ENCODE peak calls at places on chromosomes 16 and 17, in nine cellular contexts. M is T-helper 1 cell; H is GM19239; K is activated naive CD4-positive, alpha-beta T cell; T is NCI-H524; X is EH; L is EL; A is astrocyte; Q is amygdala. W is an unnamed sample.
A peak's percentile ranks its signal among the peaks of the same experiment; 100 is the strongest.

GRCh38 chr16:31460582-31461002 is 1.3 kb downstream of the ARMC5 start:
- DNase-seq in M (no peak), H (no peak), K (no peak), T (peak; percentile 30), X (peak; percentile 76), L (peak; percentile 45), A (peak; percentile 37), Q (no peak), W (no peak)

GRCh38 chr16:3188925-3189825 is 1.2 kb downstream of the OR1F1 start:
- DNase-seq in M (no peak), H (no peak), K (peak; percentile 16), T (peak; percentile 80), X (peak; percentile 75), L (peak; percentile 81), A (peak; percentile 55), Q (no peak), W (no peak)

GRCh38 chr17:68489919-68490318 is 22.3 kb upstream of the PRKAR1A start:
- DNase-seq in M (no peak), H (no peak), K (no peak), T (no peak), X (no peak), L (no peak), A (no peak), Q (no peak), W (no peak)

GRCh38 chr16:81455006-81455405 is 10.4 kb downstream of the CMIP start:
- DNase-seq in M (no peak), H (no peak), K (no peak), T (no peak), X (no peak), L (no peak), A (no peak), Q (no peak), W (no peak)

GRCh38 chr17:19332371-19333131 is 30.0 kb downstream of the B9D1 start:
- DNase-seq in M (no peak), H (no peak), K (no peak), T (no peak), X (peak; percentile 24), L (no peak), A (no peak), Q (no peak), W (no peak)

GRCh38 chr16:14309001-14309886 is 238.1 kb downstream of the MRTFB start:
- DNase-seq in M (no peak), H (peak; percentile 55), K (peak; percentile 33), T (no peak), X (peak; percentile 69), L (peak; percentile 53), A (no peak), Q (no peak), W (peak; percentile 67)

GRCh38 chr17:5809580-5810188 is 225.4 kb upstream of the NLRP1 start:
- DNase-seq in M (no peak), H (no peak), K (no peak), T (no peak), X (no peak), L (no peak), A (no peak), Q (no peak), W (no peak)

GRCh38 chr17:57566724-57567123 is 178.4 kb downstream of the CCDC182 start:
- DNase-seq in M (no peak), H (no peak), K (no peak), T (no peak), X (no peak), L (no peak), A (no peak), Q (no peak), W (no peak)

GRCh38 chr16:75250809-75251279 is 580 bp downstream of the BCAR1 start:
- DNase-seq in M (no peak), H (peak; percentile 88), K (no peak), T (no peak), X (no peak), L (no peak), A (no peak), Q (no peak), W (no peak)

GRCh38 chr16:13403326-13403725 is 501.9 kb downstream of the SHISA9 start:
- DNase-seq in M (no peak), H (no peak), K (no peak), T (no peak), X (no peak), L (no peak), A (no peak), Q (no peak), W (no peak)

GRCh38 chr16:78894872-78895271 is 705.7 kb downstream of the MAF start:
- DNase-seq in M (no peak), H (no peak), K (no peak), T (no peak), X (no peak), L (no peak), A (no peak), Q (no peak), W (no peak)

GRCh38 chr16:22296225-22297113 is 740 bp upstream of the POLR3E start:
- DNase-seq in M (no peak), H (no peak), K (no peak), T (peak; percentile 80), X (no peak), L (no peak), A (no peak), Q (no peak), W (no peak)

GRCh38 chr17:57337390-57337789 is 81.1 kb downstream of the MSI2 start:
- DNase-seq in M (no peak), H (no peak), K (no peak), T (no peak), X (no peak), L (no peak), A (no peak), Q (peak; percentile 19), W (peak; percentile 76)

GRCh38 chr17:28533091-28533670 is 19.2 kb downstream of the UNC119 start:
- DNase-seq in M (no peak), H (no peak), K (no peak), T (no peak), X (peak; percentile 25), L (no peak), A (no peak), Q (no peak), W (no peak)

GRCh38 chr17:17559164-17559563 is 32.3 kb downstream of the PEMT start:
- DNase-seq in M (no peak), H (no peak), K (no peak), T (no peak), X (no peak), L (no peak), A (no peak), Q (no peak), W (no peak)

GRCh38 chr17:33651631-33652030 is 358.5 kb upstream of the ASIC2 start:
- DNase-seq in M (no peak), H (no peak), K (no peak), T (no peak), X (peak; percentile 0), L (no peak), A (no peak), Q (no peak), W (no peak)

GRCh38 chr17:59785091-59785799 is 77.8 kb downstream of the VMP1 start:
- DNase-seq in M (no peak), H (no peak), K (no peak), T (no peak), X (peak; percentile 42), L (no peak), A (no peak), Q (no peak), W (no peak)

GRCh38 chr17:40122466-40122943 is 734 bp downstream of the MSL1 start:
- DNase-seq in M (no peak), H (no peak), K (no peak), T (peak; percentile 38), X (peak; percentile 61), L (peak; percentile 52), A (no peak), Q (no peak), W (no peak)

GRCh38 chr16:30523768-30524574 is 2.4 kb downstream of the ZNF768 start:
- DNase-seq in M (no peak), H (no peak), K (no peak), T (no peak), X (no peak), L (no peak), A (no peak), Q (no peak), W (no peak)

GRCh38 chr17:77506371-77506991 is 365.7 kb downstream of the SEC14L1 start:
- DNase-seq in M (no peak), H (no peak), K (no peak), T (no peak), X (no peak), L (no peak), A (no peak), Q (no peak), W (no peak)

GRCh38 chr16:47058295-47059086 is 85.0 kb upstream of the DNAJA2 start:
- DNase-seq in M (no peak), H (no peak), K (no peak), T (no peak), X (peak; percentile 13), L (peak; percentile 20), A (no peak), Q (no peak), W (no peak)